ENCODE peak calls at places on chromosome 15, in seven cellular contexts. S is heart right ventricle; Y is Peyer's patch; O is CD4-positive, CD25-positive, alpha-beta regulatory T cell; G is uterus; X is adrenal gland; Z is GM12878. H is an unnamed sample. For H3K36me3, the result is how much of the 10 kb centered on the place peaks cover.

GRCh38 chr15:71785996-71786395 is 24.4 kb upstream of the NR2E3 start:
- DNase-seq in S (no peak), Y (no peak), Z (no peak), X (no peak), G (no peak), O (no peak), H (no peak)

GRCh38 chr15:69820819-69821218 is 276.9 kb downstream of the TLE3 start:
- DNase-seq in X (no peak), Z (no peak), Y (no peak), O (no peak), G (no peak), S (no peak), H (no peak)

GRCh38 chr15:39936187-39936586 is 2.3 kb downstream of the EIF2AK4 start:
- DNase-seq in S (no peak), Y (no peak), X (no peak), Z (no peak), G (no peak), O (no peak), H (no peak)

GRCh38 chr15:39403674-39404117 is 177.2 kb upstream of the THBS1 start:
- DNase-seq in Y (no peak), S (no peak), X (no peak), O (no peak), Z (no peak), G (no peak), H (no peak)

GRCh38 chr15:25554640-25555039 is 115.8 kb upstream of the UBE3A start:
- DNase-seq in Y (no peak), O (no peak), G (no peak), Z (no peak), S (no peak), X (no peak), H (no peak)

GRCh38 chr15:60299452-60300047 is 98.2 kb downstream of the ANXA2 start:
- DNase-seq in X (no peak), S (no peak), Y (peak), O (no peak), G (peak), Z (no peak), H (no peak)

GRCh38 chr15:90412356-90413194 is 24.5 kb downstream of the IQGAP1 start:
- DNase-seq in S (no peak), G (no peak), Y (no peak), Z (peak), X (no peak), O (no peak), H (peak)

GRCh38 chr15:71323604-71324003 is 208.3 kb downstream of the THSD4 start:
- DNase-seq in X (no peak), Y (no peak), Z (no peak), G (no peak), O (no peak), S (no peak), H (no peak)

GRCh38 chr15:29039466-29040366 is 153.9 kb downstream of the APBA2 start:
- DNase-seq in X (no peak), G (no peak), Y (no peak), S (no peak), O (no peak), Z (peak), H (no peak)

GRCh38 chr15:26352406-26352805 is 420.5 kb downstream of the GABRB3 start:
- DNase-seq in X (no peak), G (no peak), O (no peak), Y (no peak), Z (no peak), S (no peak), H (no peak)

GRCh38 chr15:89167267-89168176 is 53.9 kb downstream of the RLBP1 start:
- DNase-seq in S (no peak), Z (peak), Y (no peak), X (peak), G (no peak), O (no peak), H (no peak)

GRCh38 chr15:36472672-36473071 is 106.8 kb upstream of the CDIN1 start:
- DNase-seq in S (no peak), Z (no peak), G (no peak), O (no peak), Y (no peak), X (no peak), H (no peak)

GRCh38 chr15:76866716-76867321 is 38.3 kb downstream of the SCAPER start:
- DNase-seq in G (no peak), Y (no peak), O (no peak), X (no peak), Z (no peak), S (no peak), H (no peak)

GRCh38 chr15:99174989-99175388 is 70.1 kb downstream of the SYNM start:
- DNase-seq in O (no peak), Y (no peak), G (no peak), S (no peak), Z (no peak), X (no peak), H (no peak)

GRCh38 chr15:68691667-68692066 is 112.9 kb downstream of the CORO2B start:
- DNase-seq in S (no peak), O (no peak), Y (no peak), G (no peak), Z (no peak), X (no peak), H (no peak)

GRCh38 chr15:52678468-52679231 is 538 bp downstream of the ATOSA start:
- DNase-seq in O (peak), Y (peak), G (peak), Z (no peak), X (peak), S (peak), H (peak)

DNA sequence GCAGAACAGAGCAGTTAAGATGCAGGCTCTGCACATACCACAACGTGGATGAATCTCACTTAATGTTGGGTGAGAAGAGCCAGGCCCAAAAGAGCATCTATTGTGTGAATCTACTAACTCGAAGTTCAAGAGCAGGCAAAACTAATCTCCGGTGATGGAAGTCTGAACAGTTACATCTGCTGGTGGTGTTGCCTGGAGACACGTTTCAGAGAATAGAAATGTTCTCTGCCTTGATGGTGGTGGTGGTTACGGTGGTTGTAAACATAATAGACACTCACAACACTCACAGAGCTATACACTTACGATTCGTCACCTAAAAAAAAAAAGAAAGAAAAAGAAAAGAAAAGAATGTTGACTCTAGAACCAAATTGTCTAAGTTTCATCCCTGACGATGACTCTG is 86.8 kb downstream of the LIPC start:
- DNase-seq in Z (no peak), O (no peak), S (no peak), G (no peak), X (no peak), Y (no peak), H (no peak)
- H3K4me3 ChIP-seq in Z (no peak), O (no peak), S (no peak), G (no peak), X (no peak), Y (no peak), H (no peak)

DNA sequence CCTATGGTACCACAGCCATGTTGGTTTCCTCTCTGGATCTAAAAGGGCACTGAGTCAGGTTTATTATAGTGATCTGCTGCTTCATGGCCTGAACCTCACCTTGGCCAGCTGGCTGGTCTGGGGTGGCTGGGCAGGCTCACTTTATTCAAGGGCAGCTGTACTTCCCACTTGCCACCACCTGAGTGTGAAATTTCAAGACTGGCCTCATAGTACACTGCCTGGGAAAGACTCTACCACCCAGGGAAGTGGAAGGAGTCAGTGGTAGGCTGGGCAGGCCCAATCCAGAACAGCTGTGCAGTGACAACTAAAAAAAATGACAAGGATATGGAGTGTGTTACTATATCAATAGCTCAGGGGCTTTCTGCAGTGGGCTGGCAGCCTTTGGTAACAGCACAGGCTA is 8.8 kb downstream of the SNUPN start:
- DNase-seq in Y (no peak), G (no peak), Z (no peak), S (no peak), X (no peak), O (no peak), H (no peak)
- H3K36me3 ChIP-seq in Y (under half), G (under half), Z (under half), S (under half), X (half or more), O (half or more), H (half or more)

GRCh38 chr15:85581495-85581894 is 201.1 kb downstream of the AKAP13 start:
- DNase-seq in O (peak), Z (no peak), S (peak), Y (peak), X (peak), G (peak), H (peak)
- H3K27ac ChIP-seq in O (peak), Z (peak), S (peak), Y (peak), X (peak), G (peak), H (peak)

DNA sequence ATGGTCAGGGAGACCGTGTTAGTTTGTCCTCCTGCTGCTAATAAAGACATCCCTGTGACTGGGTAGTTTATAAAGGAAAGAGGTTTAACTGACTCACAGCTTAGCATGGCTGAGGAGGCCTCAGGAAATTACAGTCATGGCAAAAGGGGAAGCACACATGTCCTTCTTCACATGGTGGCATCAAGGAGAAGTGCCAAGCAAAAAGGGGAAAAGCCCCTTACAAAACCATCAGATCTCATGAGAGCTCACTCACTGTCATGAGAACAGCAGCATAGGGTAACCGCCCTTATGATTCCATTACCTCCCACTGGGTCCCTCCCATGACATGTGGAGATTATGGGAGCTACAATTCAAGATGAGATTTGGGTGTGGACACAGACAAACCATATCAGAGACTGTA is 27.0 kb downstream of the TM2D3 start:
- DNase-seq in G (no peak), Z (no peak), O (no peak), X (no peak), Y (no peak), S (no peak), H (no peak)
- H3K4me3 ChIP-seq in G (no peak), Z (no peak), O (no peak), X (no peak), Y (no peak), S (no peak), H (no peak)

DNA sequence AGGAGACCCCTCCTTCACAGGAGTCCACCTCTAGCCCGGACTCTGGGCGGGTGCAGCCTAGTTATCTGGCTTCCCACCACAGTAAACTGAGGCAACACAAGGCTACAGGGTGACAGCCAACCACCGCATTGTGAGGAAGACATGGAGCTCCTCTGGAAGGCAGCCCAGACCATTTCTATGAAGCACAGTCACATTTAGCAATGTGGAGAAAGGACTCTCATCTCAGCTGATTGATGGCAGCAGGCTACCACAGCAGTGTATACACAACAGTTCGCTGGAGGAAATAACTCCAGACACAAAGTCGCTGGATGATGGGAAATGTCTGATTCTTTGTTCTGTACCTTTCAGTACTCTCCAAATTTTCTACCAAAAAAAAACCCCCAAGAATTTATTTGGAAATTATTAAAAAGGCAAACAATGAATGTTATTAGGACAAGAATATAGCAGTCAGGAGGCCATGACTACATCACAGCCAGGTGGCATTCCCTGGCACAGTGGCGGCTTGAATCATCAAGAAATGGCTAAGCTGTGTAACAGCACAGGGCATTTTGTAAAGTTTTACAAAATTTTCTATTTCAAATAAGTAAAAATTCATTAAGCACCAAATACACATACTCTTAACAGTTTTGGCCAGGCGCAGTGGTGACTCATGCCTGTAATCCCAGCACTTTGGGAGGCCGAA is 40.1 kb downstream of the FAN1 start:
- DNase-seq in Y (no peak), S (no peak), O (no peak), G (no peak), X (no peak), Z (no peak), H (no peak)
- H3K36me3 ChIP-seq in Y (under half), S (under half), O (half or more), G (under half), X (half or more), Z (under half), H (half or more)

GRCh38 chr15:40942865-40943264 is 10.4 kb upstream of the CHAC1 start:
- DNase-seq in O (no peak), S (no peak), X (no peak), G (no peak), Z (no peak), Y (no peak), H (no peak)

GRCh38 chr15:40939909-40940801 is 11.0 kb downstream of the DLL4 start:
- DNase-seq in X (peak), S (peak), Y (no peak), Z (peak), G (peak), O (no peak), H (no peak)

GRCh38 chr15:40942337-40942854 is 10.9 kb upstream of the CHAC1 start:
- DNase-seq in Z (no peak), G (no peak), O (no peak), S (no peak), Y (no peak), X (no peak), H (no peak)

GRCh38 chr15:40941528-40942336 is 11.5 kb upstream of the CHAC1 start:
- DNase-seq in Y (peak), S (peak), O (peak), G (peak), Z (no peak), X (peak), H (peak)

DNA sequence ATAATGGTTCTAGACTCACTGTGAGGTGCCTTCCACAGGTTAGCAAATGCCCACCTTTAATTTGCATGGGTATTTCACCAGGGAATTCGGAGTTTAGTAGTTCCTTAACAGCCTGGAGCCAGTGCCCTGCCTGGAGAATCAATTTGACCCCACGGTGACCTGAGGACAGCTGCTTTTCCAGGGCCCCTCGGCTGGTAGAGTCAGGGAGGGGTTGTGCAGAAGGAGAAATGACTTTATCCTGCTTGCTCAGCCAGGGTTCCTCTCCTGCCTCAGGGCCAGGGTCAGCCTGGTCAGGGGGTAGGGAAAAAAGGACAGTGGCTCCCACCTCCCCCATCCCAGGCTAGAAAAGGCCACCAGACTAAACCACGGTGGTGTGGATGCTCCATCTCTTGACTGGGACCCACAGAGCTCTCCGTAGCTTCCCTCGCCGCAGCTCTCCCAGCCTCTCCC is 12.0 kb downstream of the DLL4 start:
- DNase-seq in S (no peak), Y (no peak), O (no peak), Z (no peak), G (no peak), X (no peak), H (no peak)
- H3K27ac ChIP-seq in S (peak), Y (peak), O (peak), Z (peak), G (peak), X (peak), H (peak)

DNA sequence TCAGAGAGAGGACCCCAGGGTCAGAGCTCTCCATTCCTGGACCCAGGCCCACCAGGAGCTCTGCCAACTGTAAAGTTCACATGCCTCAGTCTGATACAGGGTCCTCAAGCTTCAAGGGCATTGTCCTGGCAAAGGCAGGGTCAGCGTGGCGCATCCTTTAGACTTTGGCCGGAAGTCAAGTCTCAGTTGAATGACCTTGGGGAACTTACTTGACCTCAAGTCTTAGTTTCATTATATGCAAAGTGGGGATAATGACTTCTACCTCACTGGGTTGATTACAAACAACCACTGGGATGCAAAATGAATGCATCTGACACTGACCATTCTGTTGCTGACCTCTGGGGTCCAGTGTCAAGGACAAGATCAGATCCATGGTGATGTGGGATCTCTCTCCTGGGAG is 70.6 kb upstream of the CTSH start:
- DNase-seq in O (no peak), X (no peak), Y (no peak), Z (no peak), G (no peak), S (no peak), H (peak)
- H3K4me3 ChIP-seq in O (no peak), X (no peak), Y (no peak), Z (no peak), G (no peak), S (no peak), H (no peak)

GRCh38 chr15:64156652-64157331 is 5.3 kb downstream of the SNX22 start:
- DNase-seq in X (no peak), S (peak), Y (no peak), G (no peak), Z (no peak), O (no peak), H (no peak)
- H3K36me3 ChIP-seq in X (half or more), S (under half), Y (under half), G (under half), Z (under half), O (half or more), H (half or more)

GRCh38 chr15:97030251-97030650 is 699.8 kb downstream of the NR2F2 start:
- DNase-seq in Y (no peak), Z (no peak), X (no peak), O (no peak), G (no peak), S (no peak), H (no peak)
- H3K27ac ChIP-seq in Y (no peak), Z (no peak), X (no peak), O (no peak), G (no peak), S (no peak), H (no peak)

GRCh38 chr15:75436861-75437260 is 14.6 kb downstream of the SIN3A start:
- DNase-seq in X (no peak), G (no peak), Y (no peak), O (no peak), Z (no peak), S (no peak), H (no peak)
- H3K4me3 ChIP-seq in X (no peak), G (no peak), Y (no peak), O (no peak), Z (no peak), S (no peak), H (no peak)